ENCODE peak calls at places on chromosomes 4 and X, in six cellular contexts. C is GM13976, E is T-helper 17 cell, H is right cardiac atrium, R is Caki2, N is posterior cingulate gyrus. G is an unnamed sample.

GRCh38 chr4:17152941-17153340 is 254.5 kb upstream of the LDB2 start:
- DNase-seq in C (no peak), E (no peak), H (no peak), R (no peak), N (no peak), G (no peak)

GRCh38 chr4:82047731-82048130 is 326.1 kb downstream of the HNRNPD start:
- DNase-seq in C (no peak), E (no peak), H (no peak), R (no peak), N (no peak), G (no peak)

GRCh38 chrX:131745942-131746489 is 202.1 kb downstream of the OR13H1 start:
- DNase-seq in C (no peak), E (no peak), H (no peak), R (no peak), N (no peak), G (no peak)

GRCh38 chr4:40710484-40711269 is 39.1 kb upstream of the NSUN7 start:
- DNase-seq in C (no peak), E (no peak), H (no peak), R (no peak), N (no peak), G (no peak)

GRCh38 chr4:137905930-137906329 is 336.2 kb downstream of the SLC7A11 start:
- DNase-seq in C (no peak), E (no peak), H (no peak), R (no peak), N (no peak), G (no peak)

GRCh38 chr4:7631288-7631633 is 196.5 kb upstream of the PSAPL1 start:
- DNase-seq in C (no peak), E (no peak), H (no peak), R (no peak), N (no peak), G (no peak)

GRCh38 chr4:119653990-119654389 is 25.4 kb upstream of the PDE5A start:
- DNase-seq in C (no peak), E (no peak), H (no peak), R (no peak), N (no peak), G (no peak)

GRCh38 chr4:139857021-139857420 is 191.4 kb downstream of the MGST2 start:
- DNase-seq in C (no peak), E (no peak), H (no peak), R (no peak), N (no peak), G (no peak)

GRCh38 chr4:164937576-164938270 is 39.7 kb downstream of the TRIM61 start:
- DNase-seq in C (no peak), E (no peak), H (peak; percentile 40), R (no peak), N (peak; percentile 68), G (no peak)

GRCh38 chrX:53483838-53484420 is 49.8 kb upstream of the HSD17B10 start:
- DNase-seq in C (no peak), E (no peak), H (no peak), R (no peak), N (no peak), G (no peak)

GRCh38 chrX:27815209-27815608 is 7.4 kb downstream of the MAGEB10 start:
- DNase-seq in C (no peak), E (no peak), H (no peak), R (peak; percentile 67), N (no peak), G (no peak)

GRCh38 chr4:140061194-140061593 is 92.8 kb downstream of the MAML3 start:
- DNase-seq in C (no peak), E (no peak), H (no peak), R (peak; percentile 82), N (no peak), G (no peak)

GRCh38 chr4:135277116-135277979 is 1075.8 kb upstream of the PABPC4L start:
- DNase-seq in C (no peak), E (no peak), H (no peak), R (no peak), N (no peak), G (no peak)

GRCh38 chr4:139852612-139853269 is 187.1 kb downstream of the MGST2 start:
- DNase-seq in C (no peak), E (no peak), H (no peak), R (no peak), N (no peak), G (no peak)

GRCh38 chrX:19902110-19902509 is 14.7 kb upstream of the SH3KBP1 start:
- DNase-seq in C (no peak), E (no peak), H (peak; percentile 34), R (no peak), N (no peak), G (no peak)

GRCh38 chrX:43720961-43721360 is 64.9 kb downstream of the MAOA start:
- DNase-seq in C (no peak), E (no peak), H (no peak), R (no peak), N (no peak), G (no peak)

G was measured in CD8-positive, alpha-beta T cell.